ENCODE peak calls at places on chromosomes 4 and X, in eight cellular contexts. One of them, this sample, is unnamed.

GRCh38 chrX:2320580-2321327 is 180.0 kb downstream of the DHRSX start:
- DNase-seq in left colon: no peak
- DNase-seq in activated T-cell treated with anti-CD3 and anti-CD28 coated beads, Interleukin-2, amount 50 U/mL, for 4 hours: no peak
- DNase-seq in lower leg skin: no peak
- DNase-seq in progenitor cell of endocrine pancreas: no peak
- DNase-seq in IMR-90: peak; percentile 77
- DNase-seq in mesendoderm: peak; percentile 8
- DNase-seq in SJSA1: no peak
- DNase-seq in this sample: peak; percentile 6

GRCh38 chr4:14254252-14254651 is 626.7 kb upstream of the BOD1L1 start:
- DNase-seq in lower leg skin: no peak
- DNase-seq in IMR-90: peak; percentile 6
- DNase-seq in progenitor cell of endocrine pancreas: peak; percentile 10
- DNase-seq in activated T-cell treated with anti-CD3 and anti-CD28 coated beads, Interleukin-2, amount 50 U/mL, for 4 hours: no peak
- DNase-seq in mesendoderm: peak; percentile 53
- DNase-seq in SJSA1: peak; percentile 31
- DNase-seq in left colon: peak; percentile 46
- DNase-seq in this sample: peak; percentile 18

GRCh38 chr4:151486166-151486565 is 77.2 kb downstream of the FHIP1A start:
- DNase-seq in activated T-cell treated with anti-CD3 and anti-CD28 coated beads, Interleukin-2, amount 50 U/mL, for 4 hours: no peak
- DNase-seq in mesendoderm: no peak
- DNase-seq in left colon: no peak
- DNase-seq in progenitor cell of endocrine pancreas: no peak
- DNase-seq in IMR-90: peak; percentile 36
- DNase-seq in SJSA1: no peak
- DNase-seq in lower leg skin: no peak
- DNase-seq in this sample: peak; percentile 88

GRCh38 chrX:132443196-132443595 is 45.6 kb downstream of the MBNL3 start:
- DNase-seq in activated T-cell treated with anti-CD3 and anti-CD28 coated beads, Interleukin-2, amount 50 U/mL, for 4 hours: no peak
- DNase-seq in left colon: no peak
- DNase-seq in progenitor cell of endocrine pancreas: no peak
- DNase-seq in SJSA1: no peak
- DNase-seq in IMR-90: no peak
- DNase-seq in lower leg skin: no peak
- DNase-seq in mesendoderm: no peak
- DNase-seq in this sample: no peak

GRCh38 chr4:164716901-164717300 is 37.0 kb upstream of the SMIM31 start:
- DNase-seq in progenitor cell of endocrine pancreas: no peak
- DNase-seq in IMR-90: no peak
- DNase-seq in lower leg skin: no peak
- DNase-seq in activated T-cell treated with anti-CD3 and anti-CD28 coated beads, Interleukin-2, amount 50 U/mL, for 4 hours: no peak
- DNase-seq in SJSA1: no peak
- DNase-seq in left colon: no peak
- DNase-seq in mesendoderm: peak; percentile 48
- DNase-seq in this sample: no peak

GRCh38 chr4:132934901-132935300 is 214.2 kb upstream of the PCDH10 start:
- DNase-seq in activated T-cell treated with anti-CD3 and anti-CD28 coated beads, Interleukin-2, amount 50 U/mL, for 4 hours: no peak
- DNase-seq in lower leg skin: no peak
- DNase-seq in IMR-90: no peak
- DNase-seq in left colon: no peak
- DNase-seq in progenitor cell of endocrine pancreas: no peak
- DNase-seq in mesendoderm: peak; percentile 28
- DNase-seq in SJSA1: no peak
- DNase-seq in this sample: no peak

GRCh38 chrX:109856974-109857373 is 123.9 kb upstream of the ACSL4 start:
- DNase-seq in mesendoderm: no peak
- DNase-seq in IMR-90: peak; percentile 34
- DNase-seq in left colon: no peak
- DNase-seq in progenitor cell of endocrine pancreas: no peak
- DNase-seq in activated T-cell treated with anti-CD3 and anti-CD28 coated beads, Interleukin-2, amount 50 U/mL, for 4 hours: no peak
- DNase-seq in SJSA1: no peak
- DNase-seq in lower leg skin: no peak
- DNase-seq in this sample: peak; percentile 66

GRCh38 chrX:50747471-50747900 is 66.5 kb downstream of the SHROOM4 start:
- DNase-seq in lower leg skin: no peak
- DNase-seq in left colon: no peak
- DNase-seq in mesendoderm: peak; percentile 13
- DNase-seq in progenitor cell of endocrine pancreas: no peak
- DNase-seq in SJSA1: peak; percentile 45
- DNase-seq in IMR-90: peak; percentile 45
- DNase-seq in activated T-cell treated with anti-CD3 and anti-CD28 coated beads, Interleukin-2, amount 50 U/mL, for 4 hours: no peak
- DNase-seq in this sample: peak; percentile 19

GRCh38 chrX:20267924-20268701 is 1.4 kb upstream of the RPS6KA3 start:
- DNase-seq in lower leg skin: peak; percentile 90
- DNase-seq in left colon: peak; percentile 56
- DNase-seq in IMR-90: no peak
- DNase-seq in activated T-cell treated with anti-CD3 and anti-CD28 coated beads, Interleukin-2, amount 50 U/mL, for 4 hours: peak; percentile 26
- DNase-seq in mesendoderm: peak; percentile 51
- DNase-seq in SJSA1: no peak
- DNase-seq in progenitor cell of endocrine pancreas: peak; percentile 11
- DNase-seq in this sample: peak; percentile 31

GRCh38 chr4:37999000-37999745 is 39.0 kb downstream of the PTTG2 start:
- DNase-seq in mesendoderm: no peak
- DNase-seq in left colon: peak; percentile 37
- DNase-seq in lower leg skin: no peak
- DNase-seq in IMR-90: no peak
- DNase-seq in activated T-cell treated with anti-CD3 and anti-CD28 coated beads, Interleukin-2, amount 50 U/mL, for 4 hours: no peak
- DNase-seq in SJSA1: no peak
- DNase-seq in progenitor cell of endocrine pancreas: no peak
- DNase-seq in this sample: no peak

GRCh38 chr4:97548186-97548585 is 595.1 kb downstream of the STPG2 start:
- DNase-seq in SJSA1: no peak
- DNase-seq in lower leg skin: no peak
- DNase-seq in mesendoderm: no peak
- DNase-seq in IMR-90: no peak
- DNase-seq in left colon: no peak
- DNase-seq in activated T-cell treated with anti-CD3 and anti-CD28 coated beads, Interleukin-2, amount 50 U/mL, for 4 hours: no peak
- DNase-seq in progenitor cell of endocrine pancreas: no peak
- DNase-seq in this sample: no peak

GRCh38 chrX:31423575-31424284 is 351.9 kb upstream of the FTHL17 start:
- DNase-seq in lower leg skin: no peak
- DNase-seq in SJSA1: peak; percentile 48
- DNase-seq in activated T-cell treated with anti-CD3 and anti-CD28 coated beads, Interleukin-2, amount 50 U/mL, for 4 hours: no peak
- DNase-seq in left colon: peak; percentile 55
- DNase-seq in mesendoderm: peak; percentile 53
- DNase-seq in IMR-90: peak; percentile 62
- DNase-seq in progenitor cell of endocrine pancreas: no peak
- DNase-seq in this sample: peak; percentile 71

GRCh38 chr4:170089274-170089742 is 448 bp downstream of the AADAT start:
- DNase-seq in activated T-cell treated with anti-CD3 and anti-CD28 coated beads, Interleukin-2, amount 50 U/mL, for 4 hours: no peak
- DNase-seq in mesendoderm: peak; percentile 72
- DNase-seq in left colon: peak; percentile 21
- DNase-seq in IMR-90: peak; percentile 39
- DNase-seq in SJSA1: peak; percentile 52
- DNase-seq in progenitor cell of endocrine pancreas: no peak
- DNase-seq in lower leg skin: no peak
- DNase-seq in this sample: peak; percentile 49

GRCh38 chr4:10063544-10064300 is 42.4 kb upstream of the SLC2A9 start:
- DNase-seq in SJSA1: no peak
- DNase-seq in IMR-90: peak; percentile 70
- DNase-seq in activated T-cell treated with anti-CD3 and anti-CD28 coated beads, Interleukin-2, amount 50 U/mL, for 4 hours: no peak
- DNase-seq in mesendoderm: peak; percentile 97
- DNase-seq in lower leg skin: peak; percentile 87
- DNase-seq in progenitor cell of endocrine pancreas: no peak
- DNase-seq in left colon: no peak
- DNase-seq in this sample: peak; percentile 64

GRCh38 chr4:139030614-139031235 is 15.1 kb downstream of the NOCT start:
- DNase-seq in IMR-90: peak; percentile 83
- DNase-seq in activated T-cell treated with anti-CD3 and anti-CD28 coated beads, Interleukin-2, amount 50 U/mL, for 4 hours: peak; percentile 67
- DNase-seq in progenitor cell of endocrine pancreas: peak; percentile 51
- DNase-seq in SJSA1: peak; percentile 64
- DNase-seq in mesendoderm: peak; percentile 89
- DNase-seq in left colon: peak; percentile 74
- DNase-seq in lower leg skin: peak; percentile 91
- DNase-seq in this sample: peak; percentile 91

GRCh38 chrX:149962859-149963757 is 24.8 kb upstream of the EOLA2 start:
- DNase-seq in activated T-cell treated with anti-CD3 and anti-CD28 coated beads, Interleukin-2, amount 50 U/mL, for 4 hours: no peak
- DNase-seq in left colon: peak; percentile 41
- DNase-seq in SJSA1: peak; percentile 55
- DNase-seq in mesendoderm: peak; percentile 65
- DNase-seq in IMR-90: peak; percentile 69
- DNase-seq in progenitor cell of endocrine pancreas: no peak
- DNase-seq in lower leg skin: no peak
- DNase-seq in this sample: peak; percentile 49

GRCh38 chr4:7419961-7420660 is 14.6 kb downstream of the PSAPL1 start:
- DNase-seq in progenitor cell of endocrine pancreas: no peak
- DNase-seq in IMR-90: no peak
- DNase-seq in mesendoderm: no peak
- DNase-seq in left colon: no peak
- DNase-seq in activated T-cell treated with anti-CD3 and anti-CD28 coated beads, Interleukin-2, amount 50 U/mL, for 4 hours: no peak
- DNase-seq in lower leg skin: no peak
- DNase-seq in SJSA1: peak; percentile 12
- DNase-seq in this sample: no peak

GRCh38 chrX:25017667-25018247 is 2.0 kb upstream of the ARX start:
- DNase-seq in mesendoderm: peak; percentile 28
- DNase-seq in IMR-90: no peak
- DNase-seq in left colon: no peak
- DNase-seq in lower leg skin: no peak
- DNase-seq in activated T-cell treated with anti-CD3 and anti-CD28 coated beads, Interleukin-2, amount 50 U/mL, for 4 hours: no peak
- DNase-seq in progenitor cell of endocrine pancreas: no peak
- DNase-seq in SJSA1: no peak
- DNase-seq in this sample: no peak

GRCh38 chr4:104752337-104752736 is 257.6 kb upstream of the CXXC4 start:
- DNase-seq in progenitor cell of endocrine pancreas: no peak
- DNase-seq in lower leg skin: no peak
- DNase-seq in activated T-cell treated with anti-CD3 and anti-CD28 coated beads, Interleukin-2, amount 50 U/mL, for 4 hours: no peak
- DNase-seq in IMR-90: no peak
- DNase-seq in left colon: no peak
- DNase-seq in SJSA1: no peak
- DNase-seq in mesendoderm: no peak
- DNase-seq in this sample: peak; percentile 44

GRCh38 chr4:154120277-154120676 is 331.4 kb upstream of the SFRP2 start:
- DNase-seq in progenitor cell of endocrine pancreas: no peak
- DNase-seq in IMR-90: no peak
- DNase-seq in lower leg skin: no peak
- DNase-seq in left colon: no peak
- DNase-seq in SJSA1: no peak
- DNase-seq in mesendoderm: no peak
- DNase-seq in activated T-cell treated with anti-CD3 and anti-CD28 coated beads, Interleukin-2, amount 50 U/mL, for 4 hours: no peak
- DNase-seq in this sample: no peak

GRCh38 chrX:111742018-111742417 is 61.0 kb downstream of the ALG13 start:
- DNase-seq in progenitor cell of endocrine pancreas: no peak
- DNase-seq in left colon: no peak
- DNase-seq in IMR-90: no peak
- DNase-seq in mesendoderm: no peak
- DNase-seq in lower leg skin: no peak
- DNase-seq in SJSA1: no peak
- DNase-seq in activated T-cell treated with anti-CD3 and anti-CD28 coated beads, Interleukin-2, amount 50 U/mL, for 4 hours: no peak
- DNase-seq in this sample: no peak

GRCh38 chr4:48907706-48908477 is 1.3 kb upstream of the OCIAD2 start:
- DNase-seq in left colon: no peak
- DNase-seq in progenitor cell of endocrine pancreas: no peak
- DNase-seq in SJSA1: no peak
- DNase-seq in IMR-90: no peak
- DNase-seq in lower leg skin: no peak
- DNase-seq in mesendoderm: no peak
- DNase-seq in activated T-cell treated with anti-CD3 and anti-CD28 coated beads, Interleukin-2, amount 50 U/mL, for 4 hours: no peak
- DNase-seq in this sample: no peak

GRCh38 chrX:41337140-41337539 is 3.2 kb downstream of the DDX3X start:
- DNase-seq in progenitor cell of endocrine pancreas: no peak
- DNase-seq in lower leg skin: no peak
- DNase-seq in SJSA1: no peak
- DNase-seq in left colon: no peak
- DNase-seq in activated T-cell treated with anti-CD3 and anti-CD28 coated beads, Interleukin-2, amount 50 U/mL, for 4 hours: no peak
- DNase-seq in IMR-90: peak; percentile 7
- DNase-seq in mesendoderm: no peak
- DNase-seq in this sample: no peak

This sample was measured in fibroblast of lung.